ENCODE peak calls at places on chromosomes 3 and 15, in nine cellular contexts. One of them, this sample, is unnamed.

GRCh38 chr3:56813656-56813965 is 11.9 kb upstream of the ARHGEF3 start:
- DNase-seq in kidney epithelial cell: no peak
- DNase-seq in PC-3: peak; percentile 62
- DNase-seq in astrocyte: no peak
- DNase-seq in upper lobe of right lung: no peak
- DNase-seq in mucosa of descending colon: no peak
- DNase-seq in bronchial epithelial cell: no peak
- DNase-seq in AG04450: no peak
- DNase-seq in H1: no peak
- DNase-seq in this sample: no peak

GRCh38 chr15:31150732-31151212 is 49.2 kb upstream of the TRPM1 start:
- DNase-seq in bronchial epithelial cell: peak; percentile 92
- DNase-seq in PC-3: no peak
- DNase-seq in AG04450: no peak
- DNase-seq in H1: no peak
- DNase-seq in upper lobe of right lung: no peak
- DNase-seq in kidney epithelial cell: no peak
- DNase-seq in mucosa of descending colon: no peak
- DNase-seq in astrocyte: no peak
- DNase-seq in this sample: no peak

GRCh38 chr15:46848704-46849103 is 868.6 kb upstream of the SEMA6D start:
- DNase-seq in astrocyte: peak; percentile 46
- DNase-seq in mucosa of descending colon: no peak
- DNase-seq in H1: no peak
- DNase-seq in kidney epithelial cell: peak; percentile 71
- DNase-seq in upper lobe of right lung: no peak
- DNase-seq in PC-3: peak; percentile 38
- DNase-seq in bronchial epithelial cell: peak; percentile 93
- DNase-seq in AG04450: no peak
- DNase-seq in this sample: peak; percentile 11

GRCh38 chr3:110697961-110698360 is 373.7 kb upstream of the NECTIN3 start:
- DNase-seq in upper lobe of right lung: no peak
- DNase-seq in astrocyte: no peak
- DNase-seq in H1: no peak
- DNase-seq in kidney epithelial cell: no peak
- DNase-seq in AG04450: no peak
- DNase-seq in PC-3: no peak
- DNase-seq in bronchial epithelial cell: peak; percentile 10
- DNase-seq in mucosa of descending colon: no peak
- DNase-seq in this sample: no peak

GRCh38 chr15:25245801-25246622 is 192.8 kb downstream of the UBE3A start:
- DNase-seq in PC-3: no peak
- DNase-seq in bronchial epithelial cell: no peak
- DNase-seq in H1: peak; percentile 13
- DNase-seq in AG04450: no peak
- DNase-seq in astrocyte: no peak
- DNase-seq in upper lobe of right lung: peak; percentile 52
- DNase-seq in kidney epithelial cell: no peak
- DNase-seq in mucosa of descending colon: peak; percentile 27
- DNase-seq in this sample: peak; percentile 73

GRCh38 chr3:105813710-105814109 is 55.1 kb downstream of the CBLB start:
- DNase-seq in kidney epithelial cell: no peak
- DNase-seq in astrocyte: no peak
- DNase-seq in upper lobe of right lung: no peak
- DNase-seq in PC-3: no peak
- DNase-seq in bronchial epithelial cell: no peak
- DNase-seq in H1: no peak
- DNase-seq in mucosa of descending colon: no peak
- DNase-seq in AG04450: no peak
- DNase-seq in this sample: no peak

GRCh38 chr15:83695246-83695645 is 41.3 kb downstream of the ADAMTSL3 start:
- DNase-seq in mucosa of descending colon: no peak
- DNase-seq in H1: no peak
- DNase-seq in kidney epithelial cell: no peak
- DNase-seq in bronchial epithelial cell: peak; percentile 14
- DNase-seq in upper lobe of right lung: no peak
- DNase-seq in astrocyte: no peak
- DNase-seq in AG04450: no peak
- DNase-seq in PC-3: peak; percentile 76
- DNase-seq in this sample: no peak

GRCh38 chr15:76196949-76197315 is 114.3 kb downstream of the ETFA start:
- DNase-seq in kidney epithelial cell: no peak
- DNase-seq in upper lobe of right lung: peak; percentile 37
- DNase-seq in bronchial epithelial cell: no peak
- DNase-seq in PC-3: no peak
- DNase-seq in astrocyte: no peak
- DNase-seq in AG04450: no peak
- DNase-seq in mucosa of descending colon: no peak
- DNase-seq in H1: no peak
- DNase-seq in this sample: no peak

GRCh38 chr3:63976862-63977180 is 46.5 kb downstream of the PSMD6 start:
- DNase-seq in astrocyte: no peak
- DNase-seq in AG04450: no peak
- DNase-seq in mucosa of descending colon: no peak
- DNase-seq in PC-3: no peak
- DNase-seq in H1: no peak
- DNase-seq in bronchial epithelial cell: no peak
- DNase-seq in kidney epithelial cell: no peak
- DNase-seq in upper lobe of right lung: no peak
- DNase-seq in this sample: no peak
- H3K4me3 ChIP-seq in astrocyte: no peak overlapping the region
- H3K4me3 ChIP-seq in AG04450: no peak overlapping the region
- H3K4me3 ChIP-seq in mucosa of descending colon: no peak overlapping the region
- H3K4me3 ChIP-seq in PC-3: no peak overlapping the region
- H3K4me3 ChIP-seq in H1: no peak overlapping the region
- H3K4me3 ChIP-seq in bronchial epithelial cell: no peak overlapping the region
- H3K4me3 ChIP-seq in kidney epithelial cell: no peak overlapping the region
- H3K4me3 ChIP-seq in upper lobe of right lung: no peak overlapping the region
- H3K4me3 ChIP-seq in this sample: no peak overlapping the region

GRCh38 chr15:50114381-50114780 is 4.7 kb downstream of the ATP8B4 start:
- DNase-seq in PC-3: no peak
- DNase-seq in mucosa of descending colon: peak; percentile 51
- DNase-seq in upper lobe of right lung: peak; percentile 68
- DNase-seq in bronchial epithelial cell: no peak
- DNase-seq in kidney epithelial cell: no peak
- DNase-seq in AG04450: no peak
- DNase-seq in H1: no peak
- DNase-seq in astrocyte: no peak
- DNase-seq in this sample: peak; percentile 62
- H3K4me3 ChIP-seq in PC-3: no peak overlapping the region
- H3K4me3 ChIP-seq in mucosa of descending colon: no peak overlapping the region
- H3K4me3 ChIP-seq in upper lobe of right lung: no peak overlapping the region
- H3K4me3 ChIP-seq in bronchial epithelial cell: no peak overlapping the region
- H3K4me3 ChIP-seq in kidney epithelial cell: no peak overlapping the region
- H3K4me3 ChIP-seq in AG04450: no peak overlapping the region
- H3K4me3 ChIP-seq in H1: no peak overlapping the region
- H3K4me3 ChIP-seq in astrocyte: no peak overlapping the region
- H3K4me3 ChIP-seq in this sample: no peak overlapping the region

DNA sequence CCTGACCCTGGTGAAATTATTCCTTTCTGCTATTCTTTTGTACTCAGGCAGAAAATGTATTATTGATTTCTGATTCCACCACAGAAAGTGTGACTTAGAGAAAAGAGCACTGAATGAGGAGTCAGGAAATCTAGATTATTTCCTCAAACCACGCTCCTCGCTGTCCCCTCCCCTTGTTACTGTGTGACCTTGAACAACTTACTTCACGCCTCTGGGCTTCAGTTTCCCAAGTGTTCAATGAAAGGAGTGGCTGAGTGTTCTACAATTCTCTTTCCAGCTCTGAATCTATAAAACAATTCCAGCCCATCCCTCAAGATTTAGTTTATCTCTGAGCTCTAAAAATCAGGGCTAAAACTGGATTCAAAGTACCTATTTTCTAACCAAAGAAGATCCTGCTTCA is 3.4 kb downstream of the TNIK start:
- DNase-seq in AG04450: no peak
- DNase-seq in mucosa of descending colon: no peak
- DNase-seq in astrocyte: no peak
- DNase-seq in H1: no peak
- DNase-seq in PC-3: no peak
- DNase-seq in upper lobe of right lung: no peak
- DNase-seq in bronchial epithelial cell: no peak
- DNase-seq in kidney epithelial cell: no peak
- DNase-seq in this sample: no peak
- H3K4me3 ChIP-seq in AG04450: no peak overlapping the region
- H3K4me3 ChIP-seq in mucosa of descending colon: no peak overlapping the region
- H3K4me3 ChIP-seq in astrocyte: no peak overlapping the region
- H3K4me3 ChIP-seq in H1: no peak overlapping the region
- H3K4me3 ChIP-seq in PC-3: no peak overlapping the region
- H3K4me3 ChIP-seq in upper lobe of right lung: no peak overlapping the region
- H3K4me3 ChIP-seq in bronchial epithelial cell: no peak overlapping the region
- H3K4me3 ChIP-seq in kidney epithelial cell: no peak overlapping the region
- H3K4me3 ChIP-seq in this sample: no peak overlapping the region

GRCh38 chr3:186879776-186880175 is 37.3 kb downstream of the ADIPOQ start:
- DNase-seq in mucosa of descending colon: no peak
- DNase-seq in AG04450: no peak
- DNase-seq in kidney epithelial cell: no peak
- DNase-seq in H1: no peak
- DNase-seq in astrocyte: no peak
- DNase-seq in PC-3: no peak
- DNase-seq in upper lobe of right lung: no peak
- DNase-seq in bronchial epithelial cell: no peak
- DNase-seq in this sample: no peak

GRCh38 chr3:186882881-186883685 is 40.6 kb downstream of the ADIPOQ start:
- DNase-seq in AG04450: no peak
- DNase-seq in upper lobe of right lung: no peak
- DNase-seq in PC-3: peak; percentile 88
- DNase-seq in bronchial epithelial cell: peak; percentile 97
- DNase-seq in mucosa of descending colon: no peak
- DNase-seq in astrocyte: peak; percentile 80
- DNase-seq in kidney epithelial cell: peak; percentile 79
- DNase-seq in H1: no peak
- DNase-seq in this sample: no peak

GRCh38 chr3:186883686-186884058 is 41.2 kb downstream of the ADIPOQ start:
- DNase-seq in astrocyte: no peak
- DNase-seq in PC-3: no peak
- DNase-seq in mucosa of descending colon: no peak
- DNase-seq in bronchial epithelial cell: no peak
- DNase-seq in AG04450: no peak
- DNase-seq in upper lobe of right lung: no peak
- DNase-seq in kidney epithelial cell: no peak
- DNase-seq in H1: no peak
- DNase-seq in this sample: no peak

GRCh38 chr3:186882125-186882524 is 39.6 kb downstream of the ADIPOQ start:
- DNase-seq in kidney epithelial cell: no peak
- DNase-seq in astrocyte: no peak
- DNase-seq in bronchial epithelial cell: no peak
- DNase-seq in upper lobe of right lung: no peak
- DNase-seq in H1: no peak
- DNase-seq in AG04450: no peak
- DNase-seq in PC-3: no peak
- DNase-seq in mucosa of descending colon: no peak
- DNase-seq in this sample: no peak

DNA sequence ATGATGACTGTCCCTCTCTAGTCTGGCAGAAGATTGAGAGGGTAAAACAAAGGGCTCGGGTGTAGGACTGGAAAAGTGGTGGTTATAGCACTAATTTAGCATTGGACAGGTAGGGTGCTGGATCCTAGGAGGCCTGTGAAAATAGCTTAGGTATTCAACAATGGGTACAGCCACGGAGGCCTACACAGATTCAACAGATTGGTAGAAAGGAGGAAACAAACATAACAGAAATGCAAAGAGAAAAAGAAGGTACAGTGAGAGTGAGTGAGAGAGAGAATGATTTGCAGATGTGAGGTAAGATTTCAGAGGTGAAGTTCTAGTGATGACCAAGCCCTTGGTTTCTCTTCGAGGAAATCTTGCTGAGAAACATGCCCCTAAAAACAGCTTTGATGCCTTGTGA is 37.9 kb downstream of the ADIPOQ start:
- DNase-seq in kidney epithelial cell: no peak
- DNase-seq in bronchial epithelial cell: no peak
- DNase-seq in AG04450: no peak
- DNase-seq in H1: no peak
- DNase-seq in astrocyte: no peak
- DNase-seq in upper lobe of right lung: no peak
- DNase-seq in PC-3: no peak
- DNase-seq in mucosa of descending colon: no peak
- DNase-seq in this sample: no peak
- H3K4me3 ChIP-seq in kidney epithelial cell: no peak overlapping the region
- H3K4me3 ChIP-seq in bronchial epithelial cell: no peak overlapping the region
- H3K4me3 ChIP-seq in AG04450: no peak overlapping the region
- H3K4me3 ChIP-seq in H1: no peak overlapping the region
- H3K4me3 ChIP-seq in astrocyte: no peak overlapping the region
- H3K4me3 ChIP-seq in upper lobe of right lung: no peak overlapping the region
- H3K4me3 ChIP-seq in PC-3: no peak overlapping the region
- H3K4me3 ChIP-seq in mucosa of descending colon: no peak overlapping the region
- H3K4me3 ChIP-seq in this sample: no peak overlapping the region

GRCh38 chr3:188123170-188123920 is 30.6 kb upstream of the LPP start:
- DNase-seq in AG04450: no peak
- DNase-seq in bronchial epithelial cell: peak; percentile 14
- DNase-seq in upper lobe of right lung: no peak
- DNase-seq in PC-3: no peak
- DNase-seq in mucosa of descending colon: no peak
- DNase-seq in kidney epithelial cell: no peak
- DNase-seq in astrocyte: peak; percentile 50
- DNase-seq in H1: no peak
- DNase-seq in this sample: no peak
- H3K4me3 ChIP-seq in AG04450: no peak overlapping the region
- H3K4me3 ChIP-seq in bronchial epithelial cell: no peak overlapping the region
- H3K4me3 ChIP-seq in upper lobe of right lung: no peak overlapping the region
- H3K4me3 ChIP-seq in PC-3: no peak overlapping the region
- H3K4me3 ChIP-seq in mucosa of descending colon: no peak overlapping the region
- H3K4me3 ChIP-seq in kidney epithelial cell: no peak overlapping the region
- H3K4me3 ChIP-seq in astrocyte: no peak overlapping the region
- H3K4me3 ChIP-seq in H1: no peak overlapping the region
- H3K4me3 ChIP-seq in this sample: no peak overlapping the region

DNA sequence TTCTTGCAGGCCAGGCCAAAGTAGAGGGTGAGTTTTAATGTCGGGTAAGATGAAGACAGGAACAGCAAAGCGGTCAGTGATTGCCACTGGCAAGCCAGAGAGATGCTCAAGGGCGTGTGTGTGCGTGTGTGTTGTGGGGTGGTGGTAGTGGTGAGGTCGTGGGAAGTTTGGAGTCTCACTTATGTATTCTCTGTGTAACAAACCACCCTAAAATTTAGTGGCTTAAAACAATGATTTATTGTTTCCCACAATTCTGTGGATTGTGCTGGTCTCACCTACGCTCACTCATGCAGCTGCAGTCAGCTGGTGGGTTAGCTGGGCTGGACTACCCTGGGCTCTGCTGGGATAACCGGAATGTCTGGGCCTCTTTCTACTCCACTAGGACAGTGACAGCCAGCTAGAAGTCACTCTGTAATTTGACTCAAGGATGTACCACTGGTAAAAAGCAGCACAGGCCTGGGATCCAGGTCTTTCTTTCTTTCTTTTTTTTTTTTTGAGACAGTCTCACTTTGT is 50.9 kb upstream of the BHLHE40 start:
- DNase-seq in AG04450: no peak
- DNase-seq in kidney epithelial cell: no peak
- DNase-seq in H1: no peak
- DNase-seq in PC-3: no peak
- DNase-seq in mucosa of descending colon: no peak
- DNase-seq in upper lobe of right lung: no peak
- DNase-seq in bronchial epithelial cell: no peak
- DNase-seq in astrocyte: no peak
- DNase-seq in this sample: no peak
- H3K4me3 ChIP-seq in AG04450: no peak overlapping the region
- H3K4me3 ChIP-seq in kidney epithelial cell: no peak overlapping the region
- H3K4me3 ChIP-seq in H1: no peak overlapping the region
- H3K4me3 ChIP-seq in PC-3: no peak overlapping the region
- H3K4me3 ChIP-seq in mucosa of descending colon: no peak overlapping the region
- H3K4me3 ChIP-seq in upper lobe of right lung: no peak overlapping the region
- H3K4me3 ChIP-seq in bronchial epithelial cell: no peak overlapping the region
- H3K4me3 ChIP-seq in astrocyte: no peak overlapping the region
- H3K4me3 ChIP-seq in this sample: no peak overlapping the region

This sample was measured in left lung.